ENCODE peak calls at places on chromosomes 7 and 10, in ten cellular contexts. J, T, Z, X, S, M, A, E, Q and U are unnamed samples.

GRCh38 chr7:30074422-30075030 is 46.3 kb downstream of the PLEKHA8 start:
- DNase-seq in J (peak), T (no peak), Z (no peak), X (no peak), S (no peak), M (no peak), A (no peak), E (no peak), Q (no peak), U (no peak)

GRCh38 chr7:69732203-69732602 is 133.9 kb downstream of the AUTS2 start:
- DNase-seq in J (peak), T (no peak), Z (peak), X (peak), S (no peak), M (no peak), A (no peak), E (no peak), Q (no peak), U (no peak)

GRCh38 chr7:95478139-95479037 is 7.4 kb upstream of the ASB4 start:
- DNase-seq in J (peak), T (no peak), Z (peak), X (peak), S (no peak), M (peak), A (no peak), E (no peak), Q (no peak), U (no peak)

GRCh38 chr10:110353244-110354119 is 48.8 kb upstream of the SMNDC1 start:
- DNase-seq in J (peak), T (no peak), Z (peak), X (no peak), S (no peak), M (no peak), A (no peak), E (no peak), Q (no peak), U (no peak)

GRCh38 chr7:88835147-88835728 is 39.7 kb upstream of the TEX47 start:
- DNase-seq in J (peak), T (no peak), Z (no peak), X (no peak), S (no peak), M (no peak), A (no peak), E (no peak), Q (no peak), U (no peak)

GRCh38 chr7:7718461-7718860 is at the start of gene RPA3:
- DNase-seq in J (no peak), T (no peak), Z (no peak), X (no peak), S (no peak), M (no peak), A (no peak), E (no peak), Q (no peak), U (no peak)

GRCh38 chr7:45123913-45124312 is 12.4 kb upstream of the TBRG4 start:
- DNase-seq in J (no peak), T (no peak), Z (no peak), X (no peak), S (peak), M (no peak), A (no peak), E (no peak), Q (no peak), U (no peak)

GRCh38 chr7:107559864-107560263 is 3.9 kb downstream of the COG5 start:
- DNase-seq in J (no peak), T (no peak), Z (no peak), X (no peak), S (no peak), M (no peak), A (no peak), E (no peak), Q (no peak), U (no peak)

GRCh38 chr7:150346922-150347321 is 5.5 kb upstream of the RARRES2 start:
- DNase-seq in J (no peak), T (no peak), Z (no peak), X (no peak), S (no peak), M (no peak), A (no peak), E (no peak), Q (no peak), U (no peak)

GRCh38 chr10:110355922-110356627 is 51.4 kb upstream of the SMNDC1 start:
- DNase-seq in J (no peak), T (no peak), Z (peak), X (no peak), S (no peak), M (no peak), A (no peak), E (no peak), Q (no peak), U (no peak)

GRCh38 chr7:83708531-83708930 is 59.6 kb upstream of the SEMA3E start:
- DNase-seq in J (no peak), T (no peak), Z (no peak), X (no peak), S (no peak), M (no peak), A (no peak), E (no peak), Q (no peak), U (no peak)

GRCh38 chr10:72612203-72612826 is 13.6 kb downstream of the MICU1 start:
- DNase-seq in J (no peak), T (no peak), Z (no peak), X (no peak), S (no peak), M (no peak), A (no peak), E (no peak), Q (no peak), U (no peak)

GRCh38 chr7:112084506-112084905 is 121.7 kb downstream of the DOCK4 start:
- DNase-seq in J (no peak), T (no peak), Z (no peak), X (no peak), S (no peak), M (no peak), A (no peak), E (no peak), Q (no peak), U (no peak)

GRCh38 chr10:27724287-27724686 is 21.3 kb downstream of the MKX start:
- DNase-seq in J (no peak), T (no peak), Z (no peak), X (no peak), S (no peak), M (no peak), A (no peak), E (no peak), Q (no peak), U (no peak)

GRCh38 chr7:134089446-134089845 is 37.7 kb upstream of the LRGUK start:
- DNase-seq in J (peak), T (no peak), Z (no peak), X (no peak), S (no peak), M (no peak), A (no peak), E (no peak), Q (no peak), U (no peak)

GRCh38 chr7:138556771-138557484 is 96.9 kb downstream of the TRIM24 start:
- DNase-seq in J (no peak), T (no peak), Z (no peak), X (no peak), S (no peak), M (no peak), A (no peak), E (no peak), Q (no peak), U (no peak)

GRCh38 chr7:38584443-38585210 is 46.5 kb downstream of the AMPH start:
- DNase-seq in J (no peak), T (peak), Z (no peak), X (peak), S (no peak), M (no peak), A (no peak), E (no peak), Q (no peak), U (no peak)

GRCh38 chr10:133359554-133359971 is 1.7 kb upstream of the FUOM start:
- DNase-seq in J (no peak), T (no peak), Z (peak), X (peak), S (no peak), M (no peak), A (no peak), E (no peak), Q (no peak), U (peak)

GRCh38 chr7:138299046-138299445 is 161.0 kb upstream of the TRIM24 start:
- DNase-seq in J (no peak), T (no peak), Z (no peak), X (no peak), S (no peak), M (no peak), A (no peak), E (no peak), Q (no peak), U (no peak)

GRCh38 chr7:11077816-11078215 is 104.1 kb downstream of the PHF14 start:
- DNase-seq in J (no peak), T (no peak), Z (no peak), X (no peak), S (no peak), M (no peak), A (no peak), E (no peak), Q (no peak), U (no peak)

GRCh38 chr7:42348627-42349026 is 111.6 kb upstream of the GLI3 start:
- DNase-seq in J (no peak), T (no peak), Z (no peak), X (no peak), S (no peak), M (no peak), A (no peak), E (no peak), Q (peak), U (no peak)

GRCh38 chr7:12549106-12549505 is 21.4 kb upstream of the SCIN start:
- DNase-seq in J (no peak), T (no peak), Z (no peak), X (no peak), S (no peak), M (no peak), A (no peak), E (no peak), Q (no peak), U (no peak)

GRCh38 chr10:62582098-62582705 is 208.0 kb downstream of the ZNF365 start:
- DNase-seq in J (no peak), T (no peak), Z (no peak), X (no peak), S (no peak), M (no peak), A (no peak), E (no peak), Q (no peak), U (no peak)

GRCh38 chr7:322111-322671 is 32.2 kb downstream of the FOXL3 start:
- DNase-seq in J (peak), T (peak), Z (peak), X (peak), S (peak), M (peak), A (no peak), E (no peak), Q (peak), U (peak)

GRCh38 chr7:25216837-25217236 is 11.4 kb downstream of the NPVF start:
- DNase-seq in J (peak), T (no peak), Z (no peak), X (no peak), S (no peak), M (no peak), A (no peak), E (no peak), Q (no peak), U (no peak)

GRCh38 chr10:114458216-114458615 is 53.9 kb upstream of the AFAP1L2 start:
- DNase-seq in J (no peak), T (no peak), Z (no peak), X (no peak), S (no peak), M (no peak), A (no peak), E (no peak), Q (no peak), U (no peak)

GRCh38 chr10:88401671-88402347 is 181.3 kb downstream of the RNLS start:
- DNase-seq in J (no peak), T (no peak), Z (no peak), X (no peak), S (no peak), M (no peak), A (no peak), E (no peak), Q (no peak), U (no peak)

GRCh38 chr10:4546500-4546899 is 279.5 kb upstream of the AKR1E2 start:
- DNase-seq in J (no peak), T (no peak), Z (no peak), X (no peak), S (no peak), M (no peak), A (no peak), E (no peak), Q (no peak), U (no peak)

GRCh38 chr10:102240467-102241036 is 760 bp downstream of the PITX3 start:
- DNase-seq in J (no peak), T (no peak), Z (no peak), X (no peak), S (no peak), M (no peak), A (no peak), E (peak), Q (peak), U (no peak)

GRCh38 chr10:127374074-127374680 is 174.9 kb upstream of the NPS start:
- DNase-seq in J (no peak), T (no peak), Z (no peak), X (no peak), S (no peak), M (no peak), A (no peak), E (no peak), Q (no peak), U (no peak)

GRCh38 chr7:73565675-73566342 is 8.3 kb upstream of the BCL7B start:
- DNase-seq in J (no peak), T (no peak), Z (no peak), X (no peak), S (no peak), M (no peak), A (no peak), E (no peak), Q (no peak), U (no peak)

GRCh38 chr7:107972986-107973385 is 30.0 kb downstream of the LAMB1 start:
- DNase-seq in J (no peak), T (no peak), Z (no peak), X (no peak), S (no peak), M (no peak), A (no peak), E (peak), Q (peak), U (peak)

GRCh38 chr7:23332881-23333612 is 33.9 kb downstream of the MALSU1 start:
- DNase-seq in J (peak), T (peak), Z (no peak), X (no peak), S (no peak), M (peak), A (no peak), E (no peak), Q (peak), U (no peak)

GRCh38 chr10:3805227-3805790 is 20.3 kb upstream of the KLF6 start:
- DNase-seq in J (peak), T (no peak), Z (no peak), X (no peak), S (no peak), M (no peak), A (peak), E (no peak), Q (no peak), U (no peak)

GRCh38 chr10:96017227-96017687 is 26.1 kb upstream of the CCNJ start:
- DNase-seq in J (peak), T (no peak), Z (peak), X (peak), S (no peak), M (no peak), A (no peak), E (no peak), Q (no peak), U (peak)

GRCh38 chr7:38574121-38574520 is 57.1 kb downstream of the AMPH start:
- DNase-seq in J (no peak), T (no peak), Z (no peak), X (no peak), S (no peak), M (no peak), A (no peak), E (no peak), Q (no peak), U (no peak)

GRCh38 chr7:141575164-141575563 is 24.0 kb downstream of the AGK start:
- DNase-seq in J (no peak), T (no peak), Z (no peak), X (no peak), S (no peak), M (no peak), A (no peak), E (no peak), Q (no peak), U (no peak)

GRCh38 chr7:1933066-1933835 is 263.2 kb downstream of the ELFN1 start:
- DNase-seq in J (no peak), T (no peak), Z (no peak), X (no peak), S (peak), M (no peak), A (no peak), E (no peak), Q (no peak), U (no peak)

DNA sequence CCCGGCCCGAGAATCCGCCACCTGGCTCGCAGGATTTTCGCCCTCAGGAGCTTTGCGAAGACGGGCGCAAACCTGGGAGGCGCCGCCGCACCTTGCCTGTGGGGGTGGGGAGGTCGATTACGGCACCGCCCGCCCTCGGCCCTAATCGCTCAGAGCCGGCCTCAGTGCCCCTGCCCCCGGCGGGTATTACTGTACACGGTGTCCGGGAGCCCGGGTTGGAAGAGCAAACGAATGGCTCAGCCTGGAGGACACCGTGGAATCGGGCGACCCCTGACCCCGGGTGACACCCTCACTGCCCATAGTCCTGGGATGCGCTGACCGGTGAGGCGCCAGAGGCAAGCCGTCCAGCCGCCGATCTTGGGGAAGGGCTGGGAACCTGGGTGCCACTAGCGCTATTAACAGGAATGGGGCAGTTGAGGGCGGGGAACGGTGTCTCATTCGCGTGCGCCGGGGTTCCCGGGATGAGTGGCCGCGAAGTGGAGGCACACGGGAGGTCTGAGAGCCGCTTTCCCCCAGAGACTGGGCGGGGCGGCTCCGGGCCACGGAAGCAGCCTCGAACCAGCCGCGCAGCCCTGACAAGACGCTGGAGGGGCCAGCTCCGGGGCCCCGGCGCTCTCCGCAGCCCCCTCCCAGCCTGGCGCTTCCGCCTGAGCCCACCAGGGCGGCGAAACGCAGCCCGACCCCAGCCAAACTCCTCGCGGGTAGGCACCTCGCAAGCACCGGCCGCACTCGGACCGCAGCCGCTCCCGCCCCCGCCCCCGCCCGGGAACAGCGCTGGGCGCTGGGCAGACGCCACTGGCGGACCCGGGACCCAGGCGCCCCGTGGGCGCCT is 167.5 kb downstream of the NRF1 start:
- DNase-seq in J (no peak), T (no peak), Z (no peak), X (peak), S (no peak), M (no peak), A (no peak), E (no peak), Q (no peak), U (no peak)
- TF ChIP-seq CTCF in J (no peak), T (no peak), Z (no peak), X (no peak), S (no peak), M (no peak), A (no peak), E (no peak), Q (no peak), U (peak)

DNA sequence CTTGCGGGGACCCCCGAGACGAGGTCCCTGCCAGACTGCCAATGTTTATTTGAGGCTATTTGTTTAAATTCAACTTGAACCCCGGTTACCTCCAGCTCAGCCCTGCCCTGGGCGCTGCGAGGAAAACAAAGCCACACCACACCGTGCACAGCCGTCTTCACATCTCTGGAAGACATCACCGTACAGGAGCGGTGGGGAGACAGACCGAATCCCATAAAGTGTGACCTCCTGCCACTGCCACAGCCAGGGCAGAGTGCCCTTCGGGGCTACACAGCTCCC is 40.0 kb downstream of the PRKAG2 start:
- DNase-seq in J (no peak), T (no peak), Z (no peak), X (no peak), S (peak), M (no peak), A (no peak), E (no peak), Q (no peak), U (no peak)
- TF ChIP-seq POLR2A in J (no peak), T (no peak), Z (no peak), X (no peak), S (no peak), M (no peak), A (no peak), E (no peak), Q (no peak), U (no peak)

DNA sequence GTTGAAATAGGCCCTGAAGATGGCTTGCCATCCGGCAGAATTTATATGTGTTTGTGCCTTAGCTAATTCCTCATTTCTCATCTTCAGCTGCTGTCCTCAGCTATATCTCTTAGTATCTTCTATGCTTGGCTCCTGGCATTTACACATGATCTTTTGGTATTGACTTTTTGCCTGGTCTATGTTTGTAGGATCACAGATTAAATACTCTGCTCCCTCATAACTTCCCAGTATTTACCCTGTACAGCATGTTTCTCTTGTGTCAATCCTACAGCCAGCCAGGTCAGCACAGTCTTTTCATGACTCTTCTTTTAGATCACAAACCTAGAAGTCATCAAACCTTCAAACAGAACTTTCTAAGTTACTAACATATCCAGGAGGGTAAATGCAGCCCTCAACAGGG is 743.8 kb downstream of the MAGI2 start:
- DNase-seq in J (no peak), T (no peak), Z (no peak), X (no peak), S (no peak), M (no peak), A (no peak), E (no peak), Q (no peak), U (peak)
- TF ChIP-seq CTCF in J (no peak), T (no peak), Z (no peak), X (no peak), S (no peak), M (no peak), A (no peak), E (no peak), Q (no peak), U (no peak)

GRCh38 chr7:130890176-130891020 is 156.4 kb upstream of the KLF14 start:
- DNase-seq in J (no peak), T (no peak), Z (no peak), X (no peak), S (no peak), M (no peak), A (no peak), E (no peak), Q (no peak), U (no peak)
- TF ChIP-seq POLR2A in J (no peak), T (no peak), Z (no peak), X (no peak), S (no peak), M (no peak), A (peak), E (no peak), Q (no peak), U (no peak)

DNA sequence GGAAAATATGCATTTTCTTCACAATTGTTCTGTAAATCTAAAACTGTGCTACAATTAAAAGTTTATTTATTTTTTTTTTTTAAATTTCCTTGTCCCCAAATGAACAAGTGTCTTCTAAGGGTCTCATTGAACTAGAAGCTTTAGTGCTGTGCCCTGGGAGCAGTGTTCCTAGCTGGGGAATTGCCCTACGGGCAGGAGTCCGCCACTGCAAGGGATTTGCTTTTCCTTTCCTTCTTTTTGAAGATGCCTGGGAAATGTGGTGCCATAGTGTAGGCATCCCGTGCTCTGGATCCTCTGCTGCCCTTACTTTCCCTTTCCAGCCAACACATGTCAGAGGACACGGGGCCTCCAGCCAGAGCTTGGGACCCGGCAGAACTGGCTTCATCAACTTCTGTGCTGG is 177.1 kb upstream of the CTBP2 start:
- DNase-seq in J (no peak), T (no peak), Z (no peak), X (no peak), S (no peak), M (no peak), A (no peak), E (no peak), Q (no peak), U (no peak)
- TF ChIP-seq CTCF in J (no peak), T (no peak), Z (no peak), X (no peak), S (no peak), M (no peak), A (no peak), E (no peak), Q (no peak), U (no peak)